ENCODE peak calls at places on chromosomes 12 and 14, in six cellular contexts. Z is stimulated activated CD8-positive, alpha-beta memory T cell treated with anti-CD3 and anti-CD28 coated beads, Interleukin-12 subunit alpha, Interleukin-12 subunit beta, amount 100 ng/mL, for 4 hours; O is activated CD8-positive, alpha-beta memory T cell treated with anti-CD3 and anti-CD28 coated beads for 4 hours; R is ELF-1; P is mesendoderm; U is T-helper 2 cell. Q is an unnamed sample.

GRCh38 chr14:70886421-70887206 is 20.6 kb upstream of the PCNX1 start:
- DNase-seq in P (peak; percentile 46), Z (no peak), O (no peak), U (no peak), R (no peak), Q (no peak)

GRCh38 chr12:15044461-15044860 is 71.6 kb downstream of the PDE6H start:
- DNase-seq in U (no peak), R (no peak), P (no peak), O (no peak), Z (no peak), Q (no peak)

GRCh38 chr14:100586520-100587247 is 533 bp downstream of the BEGAIN start:
- DNase-seq in R (no peak), O (no peak), U (no peak), Z (no peak), P (no peak), Q (peak; percentile 66)

GRCh38 chr14:71011479-71011878 is 104.2 kb downstream of the PCNX1 start:
- DNase-seq in O (no peak), U (no peak), Z (no peak), P (no peak), R (no peak), Q (no peak)

GRCh38 chr14:43938588-43939281 is 568.3 kb downstream of the FSCB start:
- DNase-seq in R (no peak), Z (no peak), U (no peak), O (no peak), P (no peak), Q (no peak)

GRCh38 chr12:6863586-6864321 is 3.6 kb upstream of the TPI1 start:
- DNase-seq in Z (no peak), R (no peak), U (no peak), O (no peak), P (no peak), Q (no peak)

GRCh38 chr12:31117203-31118011 is 43.7 kb downstream of the DDX11 start:
- DNase-seq in R (peak; percentile 74), O (peak; percentile 26), Z (peak; percentile 56), U (no peak), P (peak; percentile 63), Q (peak; percentile 53)

GRCh38 chr12:104529130-104529874 is 72.6 kb downstream of the CHST11 start:
- DNase-seq in U (no peak), Z (no peak), R (no peak), P (peak; percentile 54), O (no peak), Q (peak; percentile 69)

GRCh38 chr14:56339855-56340701 is 221.9 kb downstream of the PELI2 start:
- DNase-seq in P (peak; percentile 81), R (peak; percentile 73), Z (peak; percentile 3), U (no peak), O (peak; percentile 12), Q (peak; percentile 89)

GRCh38 chr12:112782921-112783320 is 8.6 kb upstream of the RPH3A start:
- DNase-seq in O (no peak), P (peak; percentile 20), U (no peak), R (no peak), Z (no peak), Q (no peak)

GRCh38 chr14:74595006-74595735 is 16.9 kb downstream of the LTBP2 start:
- DNase-seq in Z (no peak), R (peak; percentile 30), O (no peak), U (no peak), P (no peak), Q (no peak)

GRCh38 chr12:127588224-127588623 is 678.7 kb upstream of the TMEM132C start:
- DNase-seq in Z (no peak), U (no peak), R (no peak), P (peak; percentile 23), O (no peak), Q (no peak)

GRCh38 chr12:26471560-26471959 is 276.2 kb downstream of the SSPN start:
- DNase-seq in Z (no peak), U (no peak), R (no peak), P (no peak), O (no peak), Q (no peak)

GRCh38 chr14:30193791-30194407 is 266.3 kb upstream of the PRKD1 start:
- DNase-seq in Z (no peak), U (no peak), R (no peak), O (no peak), P (no peak), Q (no peak)

GRCh38 chr12:98418357-98419075 is 96.9 kb upstream of the TMPO start:
- DNase-seq in O (no peak), Z (no peak), U (no peak), R (peak; percentile 72), P (peak; percentile 82), Q (no peak)

GRCh38 chr12:129886541-129886940 is 17.3 kb downstream of the TMEM132D start:
- DNase-seq in O (no peak), Z (no peak), R (no peak), U (no peak), P (peak; percentile 20), Q (peak; percentile 65)

GRCh38 chr14:89420502-89420901 is 3.5 kb upstream of the FOXN3 start:
- DNase-seq in Z (no peak), O (no peak), P (no peak), R (no peak), U (no peak), Q (peak; percentile 70)

Q was measured in NCI-H510A treated with DMSO at 0.1 percent for 48 hours.